ENCODE peak calls at places on chromosome 16, in four cellular contexts. H, G, Y and D are unnamed samples.

GRCh38 chr16:10966129-10966528 is 21.8 kb downstream of the CLEC16A start:
- DNase-seq in Y (no peak), G (no peak), H (no peak), D (no peak)

GRCh38 chr16:53945996-53946395 is 242.0 kb downstream of the FTO start:
- DNase-seq in H (no peak), Y (peak), G (no peak), D (peak)

GRCh38 chr16:728890-729744 is 2.2 kb downstream of the HAGHL start:
- DNase-seq in G (no peak), H (no peak), Y (no peak), D (no peak)

GRCh38 chr16:54430491-54431030 is 144.0 kb upstream of the IRX3 start:
- DNase-seq in G (no peak), Y (no peak), H (no peak), D (no peak)

GRCh38 chr16:86671486-86672214 is 93.3 kb downstream of the FOXL1 start:
- DNase-seq in G (no peak), Y (no peak), H (no peak), D (no peak)

GRCh38 chr16:2190659-2191445 is 5.6 kb downstream of the CASKIN1 start:
- DNase-seq in Y (no peak), H (no peak), G (no peak), D (peak)

GRCh38 chr16:30698816-30699614 is at the start of gene SRCAP:
- DNase-seq in H (peak), G (peak), Y (peak), D (peak)

GRCh38 chr16:79400462-79401149 is 199.9 kb downstream of the MAF start:
- DNase-seq in G (no peak), Y (no peak), H (no peak), D (no peak)

GRCh38 chr16:8931864-8932263 is 31.8 kb downstream of the USP7 start:
- DNase-seq in Y (peak), H (peak), G (no peak), D (peak)

GRCh38 chr16:68146583-68146982 is 61.4 kb downstream of the NFATC3 start:
- DNase-seq in H (no peak), Y (peak), G (no peak), D (no peak)

GRCh38 chr16:89502319-89502843 is 5.8 kb upstream of the SPG7 start:
- DNase-seq in H (no peak), Y (peak), G (no peak), D (no peak)

GRCh38 chr16:71673190-71673956 is 47.4 kb downstream of the MARVELD3 start:
- DNase-seq in H (no peak), G (no peak), Y (no peak), D (no peak)

GRCh38 chr16:49499018-49499785 is 125.6 kb downstream of the C16orf78 start:
- DNase-seq in Y (no peak), G (no peak), H (no peak), D (peak)

GRCh38 chr16:89958068-89958467 is 9.5 kb downstream of the DEF8 start:
- DNase-seq in Y (peak), H (peak), G (no peak), D (peak)